ENCODE peak calls at places on chromosomes 1 and 21, in five cellular contexts. O is A549, N is fibroblast of mammary gland, I is IMR-90, L is AG09309. F is an unnamed sample.

GRCh38 chr1:88061106-88061829 is 622.8 kb upstream of the PKN2 start:
- DNase-seq in O (peak), L (peak), N (peak), I (peak), F (no peak)

GRCh38 chr21:42711667-42712066 is 58.2 kb downstream of the PDE9A start:
- DNase-seq in N (no peak), L (no peak), O (no peak), I (no peak), F (no peak)

GRCh38 chr1:221394011-221394544 is 347.8 kb downstream of the DUSP10 start:
- DNase-seq in N (peak), O (peak), L (peak), I (peak), F (no peak)

GRCh38 chr1:23362218-23362713 is 7.4 kb downstream of the ZNF436 start:
- DNase-seq in I (no peak), O (peak), N (peak), L (no peak), F (no peak)

GRCh38 chr1:39955547-39956539 is 898 bp downstream of the MFSD2A start:
- DNase-seq in N (peak), I (peak), O (peak), L (no peak), F (no peak)

GRCh38 chr1:35319988-35320713 is 51.6 kb downstream of the ZMYM4 start:
- DNase-seq in L (no peak), I (peak), N (peak), O (no peak), F (no peak)

GRCh38 chr1:201291917-201292316 is 8.6 kb downstream of the PKP1 start:
- DNase-seq in I (no peak), N (no peak), O (no peak), L (no peak), F (no peak)

GRCh38 chr1:245748246-245748645 is 593.5 kb downstream of the KIF26B start:
- DNase-seq in O (no peak), N (no peak), L (no peak), I (no peak), F (no peak)

GRCh38 chr1:31182352-31182751 is 57.3 kb downstream of the NKAIN1 start:
- DNase-seq in L (peak), I (peak), O (peak), N (peak), F (peak)
- TF ChIP-seq CTCF in L (peak), I (peak), O (peak), N (peak), F (peak)

DNA sequence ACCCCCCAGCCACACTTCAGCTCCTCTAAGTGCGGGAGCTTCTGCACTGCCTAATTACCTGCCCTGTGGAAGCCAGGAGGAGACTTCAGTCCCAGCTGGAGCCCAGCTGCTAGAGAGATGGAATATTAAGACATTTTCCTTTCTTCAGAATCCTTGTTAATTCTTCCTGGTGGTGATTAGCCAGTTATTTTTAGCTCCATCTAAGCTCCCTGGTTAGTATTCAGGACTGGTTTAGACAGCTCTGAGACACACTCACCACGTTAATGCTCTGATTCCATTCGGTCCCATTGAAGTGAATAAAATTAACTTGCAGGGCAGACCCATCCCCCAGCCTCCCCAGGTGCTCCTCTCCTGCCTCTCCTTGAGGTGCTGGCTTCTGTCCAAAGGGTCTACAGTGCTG is 117.6 kb upstream of the ATP1A1 start:
- DNase-seq in O (no peak), L (no peak), N (no peak), I (no peak), F (no peak)
- TF ChIP-seq CTCF in O (no peak), L (no peak), N (no peak), I (no peak), F (no peak)

DNA sequence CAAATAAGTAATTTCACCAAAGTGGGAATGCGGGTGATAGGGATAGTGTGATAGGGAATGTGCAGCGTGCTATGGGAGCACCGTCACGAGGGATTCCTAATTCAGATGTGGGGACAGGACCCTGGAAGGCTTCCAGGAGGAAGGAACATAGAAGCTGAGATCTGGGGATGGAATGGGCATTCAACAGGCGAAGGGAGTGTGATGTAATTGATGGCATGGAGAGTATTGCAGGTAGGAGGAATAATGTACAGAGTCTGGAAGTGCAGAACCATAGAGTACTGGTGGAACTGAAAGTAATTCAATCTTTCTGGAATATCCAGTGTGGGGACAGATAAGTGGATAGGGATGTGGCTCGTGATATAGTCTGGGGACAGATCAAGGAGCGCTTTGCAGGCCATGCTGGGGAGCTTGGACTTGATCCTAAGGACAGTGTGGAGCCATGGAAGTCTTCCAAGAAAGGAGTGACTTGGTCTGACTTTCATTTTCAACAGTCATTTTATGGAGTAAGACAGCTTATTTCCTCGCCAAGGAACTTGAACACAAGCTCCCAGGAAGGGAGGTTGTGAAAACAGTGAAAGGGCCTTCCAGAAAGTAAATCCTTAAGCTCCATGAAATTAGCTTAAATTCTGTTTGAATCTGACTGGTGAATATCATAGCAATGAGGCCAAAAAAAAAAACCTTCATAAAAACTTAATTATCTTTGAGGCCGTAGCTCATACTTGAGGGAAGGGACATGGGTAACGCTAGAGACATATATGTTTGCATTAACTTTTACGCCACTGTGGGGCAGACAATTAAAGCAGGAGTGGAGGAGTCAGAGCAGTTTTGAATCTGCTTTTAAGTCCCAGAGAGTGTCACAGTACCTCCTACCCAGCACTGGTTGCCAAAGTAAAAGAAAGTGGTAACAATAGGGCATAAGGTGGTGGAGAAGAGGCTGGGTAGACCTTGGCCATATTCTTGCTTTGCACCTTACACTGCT is 55.8 kb downstream of the ROR1 start:
- DNase-seq in O (no peak), L (no peak), I (no peak), N (peak), F (no peak)
- TF ChIP-seq CTCF in O (no peak), L (no peak), I (no peak), N (no peak), F (no peak)

DNA sequence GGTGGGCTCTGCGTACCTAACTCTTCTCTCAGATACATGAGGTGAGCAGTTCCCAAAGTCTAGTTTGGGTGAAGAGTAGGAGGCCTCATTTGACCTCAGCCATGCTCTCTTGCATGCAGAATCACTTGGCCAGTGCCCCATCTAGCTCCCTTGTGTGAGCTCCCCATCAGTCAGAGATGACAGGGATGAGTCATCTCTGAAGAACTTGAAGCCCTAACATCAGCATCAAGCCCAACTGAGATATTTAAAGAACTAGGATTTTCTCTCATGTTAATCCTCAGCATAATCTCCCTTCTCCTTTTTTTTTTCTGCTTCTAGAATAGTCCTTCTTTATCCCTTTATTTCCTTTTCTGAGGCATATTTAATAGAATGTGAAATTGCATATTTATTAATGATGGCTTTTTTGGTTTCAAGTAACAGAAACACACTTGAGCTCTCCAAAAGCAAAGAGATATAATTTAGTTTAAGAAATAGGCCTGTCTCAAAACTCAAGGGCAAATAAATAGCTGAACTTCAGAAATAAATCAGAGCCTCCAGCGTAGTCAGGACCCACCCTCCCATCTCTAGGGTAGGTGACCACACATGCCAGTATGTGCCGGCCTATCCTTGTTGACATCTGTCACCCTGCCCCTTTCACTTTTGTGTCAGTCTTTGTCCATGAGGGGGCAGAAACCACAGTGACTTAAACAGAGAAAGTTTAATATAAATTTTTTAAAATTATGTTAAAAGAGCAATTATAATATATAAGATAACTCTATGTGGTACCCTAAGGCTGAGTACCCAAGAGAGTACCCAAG is 112.3 kb downstream of the TSEN15 start:
- DNase-seq in O (peak), L (no peak), N (peak), I (peak), F (no peak)
- TF ChIP-seq CTCF in O (no peak), L (no peak), N (no peak), I (no peak), F (no peak)